ENCODE peak calls at places on chromosomes 7 and 10, in eight cellular contexts. L is breast epithelium, Q is Peyer's patch, W is endothelial cell of umbilical vein, J is right lobe of liver, V is tibial nerve, X is GM12891, O is vagina. F is an unnamed sample.

GRCh38 chr10:60549686-60550085 is 160.0 kb upstream of the ANK3 start:
- DNase-seq in V (no peak), X (no peak), J (no peak), Q (no peak), W (peak), O (no peak), L (no peak), F (no peak)

GRCh38 chr7:115728518-115728917 is 302.0 kb downstream of the TFEC start:
- DNase-seq in X (no peak), O (no peak), W (no peak), J (no peak), V (no peak), Q (no peak), L (no peak), F (no peak)

GRCh38 chr7:51949726-51950644 is 633.4 kb upstream of the COBL start:
- DNase-seq in O (no peak), X (no peak), L (no peak), V (no peak), Q (no peak), J (no peak), W (no peak), F (no peak)

GRCh38 chr10:93573051-93573909 is 6.8 kb downstream of the FFAR4 start:
- DNase-seq in X (no peak), W (no peak), L (no peak), J (no peak), O (no peak), Q (no peak), V (no peak), F (no peak)

GRCh38 chr10:79055100-79055782 is 13.5 kb upstream of the ZMIZ1 start:
- DNase-seq in W (no peak), O (no peak), L (peak), Q (no peak), X (no peak), V (no peak), J (peak), F (no peak)

GRCh38 chr7:82444220-82445049 is 858 bp upstream of the CACNA2D1 start:
- DNase-seq in X (no peak), Q (no peak), V (no peak), J (no peak), W (no peak), L (no peak), O (no peak), F (no peak)

GRCh38 chr7:85021090-85021704 is 165.7 kb downstream of the SEMA3D start:
- DNase-seq in L (no peak), X (no peak), Q (no peak), W (peak), O (no peak), V (no peak), J (no peak), F (no peak)

GRCh38 chr7:906776-907157 is 30.4 kb downstream of the GET4 start:
- DNase-seq in L (no peak), V (no peak), O (no peak), J (no peak), X (no peak), W (no peak), Q (no peak), F (no peak)

GRCh38 chr7:7920481-7920880 is 48.1 kb upstream of the GLCCI1 start:
- DNase-seq in Q (peak), X (peak), J (peak), L (no peak), O (no peak), V (no peak), W (no peak), F (no peak)

GRCh38 chr10:79420974-79421688 is 24.3 kb downstream of the ZCCHC24 start:
- DNase-seq in W (no peak), L (no peak), J (peak), O (no peak), X (no peak), Q (no peak), V (no peak), F (no peak)

GRCh38 chr10:84302223-84302622 is 26.2 kb upstream of the CCSER2 start:
- DNase-seq in V (no peak), Q (no peak), J (no peak), L (no peak), O (no peak), W (no peak), X (no peak), F (no peak)

GRCh38 chr10:98257198-98257597 is 10.8 kb downstream of the LOXL4 start:
- DNase-seq in Q (no peak), L (no peak), J (no peak), V (no peak), X (no peak), W (no peak), O (peak), F (no peak)

GRCh38 chr10:93598157-93598556 is 2.9 kb downstream of the RBP4 start:
- DNase-seq in J (no peak), O (no peak), W (no peak), X (no peak), Q (no peak), V (no peak), L (no peak), F (no peak)

GRCh38 chr10:26931223-26931622 is 70.5 kb upstream of the ABI1 start:
- DNase-seq in W (no peak), V (no peak), Q (peak), O (no peak), X (peak), L (no peak), J (no peak), F (no peak)

GRCh38 chr10:24097771-24098207 is 111.1 kb upstream of the KIAA1217 start:
- DNase-seq in J (no peak), O (no peak), W (no peak), L (no peak), Q (no peak), V (no peak), X (no peak), F (no peak)

GRCh38 chr10:33412261-33413092 is 78.0 kb upstream of the NRP1 start:
- DNase-seq in L (no peak), V (no peak), X (no peak), Q (peak), J (no peak), O (no peak), W (peak), F (no peak)

GRCh38 chr10:46220872-46221538 is 65.8 kb upstream of the ANTXRL start:
- DNase-seq in Q (no peak), O (peak), X (no peak), V (no peak), L (no peak), W (no peak), J (peak), F (no peak)

GRCh38 chr10:31914370-31914769 is 14.3 kb downstream of the ARHGAP12 start:
- DNase-seq in L (no peak), Q (no peak), J (no peak), X (no peak), W (no peak), V (no peak), O (no peak), F (no peak)

DNA sequence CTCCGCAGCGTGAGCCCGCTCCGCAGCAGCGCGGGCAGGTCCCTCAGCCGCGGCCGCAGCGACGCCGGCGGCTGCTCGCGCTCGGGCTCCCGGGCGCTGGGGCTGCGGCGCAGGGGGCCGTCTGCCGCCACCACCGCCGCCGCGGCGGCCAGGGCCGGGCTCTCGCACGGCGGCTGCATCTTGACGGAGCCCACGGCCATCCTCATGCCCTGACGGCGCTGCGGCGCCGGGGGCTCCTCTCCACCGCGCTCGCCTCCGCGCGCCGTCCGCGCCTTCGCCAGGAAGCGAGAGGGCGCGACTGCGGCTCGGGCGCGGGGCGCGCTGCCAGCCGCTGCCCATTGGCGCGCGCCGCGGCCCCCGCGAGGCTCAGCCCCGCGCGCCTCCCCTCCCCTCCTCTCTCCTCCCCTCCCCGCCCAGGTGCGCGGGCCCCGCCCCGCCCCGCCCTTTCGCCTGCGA is at the start of gene RAPGEF5:
- DNase-seq in L (peak), W (no peak), V (no peak), J (peak), O (no peak), X (peak), Q (no peak), F (peak)
- TF ChIP-seq POLR2A in L (no peak), W (no peak), V (no peak), J (peak), O (no peak), X (no peak), Q (no peak), F (no peak)

DNA sequence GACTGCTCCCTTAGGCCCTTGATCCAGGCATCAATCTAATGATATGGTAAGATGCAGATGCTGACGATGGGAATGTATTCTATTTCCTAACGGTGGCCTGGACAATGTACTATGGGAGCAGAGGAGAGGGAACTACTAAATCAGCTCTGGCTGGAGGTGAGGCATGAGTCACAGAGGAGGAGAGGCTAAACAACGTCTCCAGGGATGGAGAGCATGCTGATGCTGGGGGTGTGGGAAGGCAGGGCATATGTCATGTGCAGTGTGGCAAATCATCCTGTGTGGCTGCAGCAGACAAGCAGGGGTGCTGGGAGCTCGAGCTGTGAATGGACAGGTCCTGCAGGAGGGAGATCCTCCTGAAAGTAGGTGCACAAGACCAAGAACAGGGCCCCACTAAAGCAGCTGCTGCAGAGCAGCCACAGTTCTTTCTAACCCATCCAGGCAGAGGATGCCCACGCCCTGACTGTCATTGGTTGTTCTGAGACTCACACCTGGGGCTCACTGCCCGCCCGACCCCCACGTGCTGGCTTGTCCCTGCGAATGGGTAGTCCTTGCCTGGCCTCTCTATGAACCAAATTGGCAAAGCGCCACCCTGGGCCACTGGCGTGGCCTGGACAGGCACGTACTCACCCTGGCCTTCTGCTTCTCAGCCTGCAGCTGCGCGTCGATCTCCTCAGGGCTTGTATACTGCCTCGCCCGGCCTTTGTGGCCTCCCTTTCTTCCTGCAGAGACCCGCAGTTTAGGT is 4.0 kb downstream of the PDAP1 start:
- DNase-seq in Q (no peak), L (no peak), O (no peak), W (no peak), X (no peak), V (no peak), J (no peak), F (no peak)
- TF ChIP-seq POLR2A in Q (no peak), L (no peak), O (no peak), W (no peak), X (no peak), V (no peak), J (no peak), F (no peak)

GRCh38 chr10:110356628-110357245 is 52.0 kb upstream of the SMNDC1 start:
- DNase-seq in J (no peak), X (peak), W (no peak), Q (peak), L (no peak), V (no peak), O (no peak), F (no peak)
- TF ChIP-seq POLR2A in J (no peak), X (peak), W (no peak), Q (no peak), L (no peak), V (no peak), O (no peak), F (no peak)

GRCh38 chr7:157302314-157302711 is 34.5 kb upstream of the DNAJB6 start:
- DNase-seq in J (no peak), V (no peak), W (no peak), L (no peak), Q (peak), X (peak), O (no peak), F (peak)
- TF ChIP-seq POLR2A in J (no peak), V (no peak), W (no peak), L (no peak), Q (no peak), X (peak), O (no peak), F (peak)

DNA sequence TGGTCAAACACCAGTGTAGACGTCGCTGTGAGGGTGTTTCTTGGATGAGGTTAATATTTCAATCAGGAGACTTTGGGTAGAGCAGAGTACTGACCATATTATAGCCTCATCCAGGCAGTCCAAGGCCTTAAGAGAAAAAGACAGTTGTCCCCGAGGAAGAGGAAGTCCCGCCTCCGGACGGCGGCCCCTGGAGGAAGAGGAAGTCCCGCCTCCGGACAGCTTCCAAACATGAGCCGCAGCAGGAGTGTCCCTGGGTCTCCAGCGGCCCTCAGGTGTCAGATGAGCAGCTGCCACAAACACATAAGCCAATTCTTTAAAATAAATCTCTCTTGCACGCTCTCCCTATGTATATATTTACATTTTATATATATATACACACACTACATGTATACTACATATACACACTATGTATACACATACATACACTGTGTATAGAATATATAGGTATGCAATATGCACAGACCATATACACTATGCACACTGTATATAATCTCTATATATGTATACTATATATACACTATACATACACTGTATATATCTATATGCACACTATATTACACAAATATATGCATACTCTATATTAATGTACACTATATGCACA is 37.5 kb downstream of the PWWP2B start:
- DNase-seq in L (no peak), J (no peak), O (no peak), W (peak), V (no peak), Q (peak), X (no peak), F (peak)
- TF ChIP-seq POLR2A in L (no peak), J (no peak), O (no peak), W (no peak), V (no peak), Q (no peak), X (no peak), F (no peak)

GRCh38 chr10:3783313-3783689 is 1.7 kb downstream of the KLF6 start:
- DNase-seq in X (no peak), V (no peak), W (no peak), O (no peak), L (no peak), J (peak), Q (peak), F (peak)

GRCh38 chr10:3785849-3786290 is 861 bp upstream of the KLF6 start:
- DNase-seq in V (no peak), L (no peak), W (peak), Q (no peak), J (peak), X (no peak), O (no peak), F (peak)

GRCh38 chr10:3783721-3784432 is 1.1 kb downstream of the KLF6 start:
- DNase-seq in L (peak), X (no peak), W (peak), V (peak), O (no peak), Q (no peak), J (peak), F (peak)

GRCh38 chr10:3785251-3785848 is 341 bp upstream of the KLF6 start:
- DNase-seq in J (peak), L (peak), X (peak), V (peak), W (peak), Q (peak), O (peak), F (peak)

DNA sequence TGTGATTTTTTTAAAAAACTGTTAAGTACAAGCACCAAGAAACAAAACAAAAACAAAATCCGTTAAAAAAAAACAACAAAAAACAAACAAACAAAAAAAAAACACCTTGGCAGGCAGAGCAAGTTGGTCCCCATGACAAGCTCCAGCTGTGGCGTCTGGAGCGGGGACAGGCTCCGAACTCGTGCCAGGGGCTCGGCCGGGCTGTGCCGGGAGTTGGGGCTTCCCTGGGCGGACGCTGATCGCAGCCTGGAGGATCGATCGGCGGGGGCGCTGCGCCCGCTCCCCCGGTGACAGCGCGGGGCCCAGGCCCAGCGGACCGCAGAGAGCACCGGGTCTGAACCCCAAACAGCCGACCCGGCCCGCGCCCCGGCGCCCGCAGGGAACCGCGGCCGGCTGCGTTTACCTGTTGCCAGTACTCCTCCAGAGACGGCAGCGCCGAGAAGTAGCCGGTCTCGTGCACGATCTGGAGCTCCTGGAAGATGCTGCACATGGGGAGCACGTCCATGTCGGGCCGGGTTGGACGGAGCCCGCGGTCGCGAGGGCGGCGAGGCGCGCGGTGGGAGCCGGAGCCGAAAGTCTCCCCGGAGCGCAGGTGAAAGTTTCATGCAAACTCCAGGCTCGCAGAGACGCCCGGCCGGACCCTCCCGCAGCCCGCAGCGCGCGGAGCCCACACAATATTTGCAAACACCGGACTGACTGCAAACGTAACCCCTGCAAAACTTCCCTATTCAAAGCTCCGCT is at the start of gene KLF6:
- DNase-seq in Q (no peak), O (no peak), V (no peak), W (no peak), L (no peak), X (no peak), J (no peak), F (peak)
- TF ChIP-seq POLR2A in Q (peak), O (peak), V (no peak), W (peak), L (peak), X (peak), J (no peak), F (peak)

GRCh38 chr10:56360583-56360966 is 484 bp downstream of the ZWINT start:
- DNase-seq in O (no peak), V (no peak), W (peak), X (no peak), L (no peak), Q (no peak), J (no peak), F (peak)
- TF ChIP-seq POLR2A in O (no peak), V (no peak), W (no peak), X (no peak), L (no peak), Q (no peak), J (no peak), F (no peak)

GRCh38 chr7:131109757-131110293 is 217.9 kb upstream of the MKLN1 start:
- DNase-seq in Q (peak), X (no peak), W (peak), L (peak), J (peak), O (no peak), V (peak), F (peak)

GRCh38 chr7:131111792-131112191 is 215.9 kb upstream of the MKLN1 start:
- DNase-seq in L (no peak), Q (no peak), W (no peak), J (no peak), X (no peak), V (no peak), O (no peak), F (no peak)

GRCh38 chr7:131112431-131112830 is 215.2 kb upstream of the MKLN1 start:
- DNase-seq in L (no peak), J (no peak), W (no peak), X (no peak), V (no peak), O (no peak), Q (peak), F (no peak)

GRCh38 chr7:131110294-131111080 is 217.2 kb upstream of the MKLN1 start:
- DNase-seq in V (peak), Q (no peak), X (no peak), J (no peak), O (no peak), W (peak), L (no peak), F (peak)

GRCh38 chr7:131111081-131111576 is 216.5 kb upstream of the MKLN1 start:
- DNase-seq in W (peak), O (no peak), L (no peak), J (no peak), Q (no peak), X (no peak), V (no peak), F (peak)
- TF ChIP-seq POLR2A in W (no peak), O (no peak), L (no peak), J (peak), Q (no peak), X (peak), V (no peak), F (no peak)

DNA sequence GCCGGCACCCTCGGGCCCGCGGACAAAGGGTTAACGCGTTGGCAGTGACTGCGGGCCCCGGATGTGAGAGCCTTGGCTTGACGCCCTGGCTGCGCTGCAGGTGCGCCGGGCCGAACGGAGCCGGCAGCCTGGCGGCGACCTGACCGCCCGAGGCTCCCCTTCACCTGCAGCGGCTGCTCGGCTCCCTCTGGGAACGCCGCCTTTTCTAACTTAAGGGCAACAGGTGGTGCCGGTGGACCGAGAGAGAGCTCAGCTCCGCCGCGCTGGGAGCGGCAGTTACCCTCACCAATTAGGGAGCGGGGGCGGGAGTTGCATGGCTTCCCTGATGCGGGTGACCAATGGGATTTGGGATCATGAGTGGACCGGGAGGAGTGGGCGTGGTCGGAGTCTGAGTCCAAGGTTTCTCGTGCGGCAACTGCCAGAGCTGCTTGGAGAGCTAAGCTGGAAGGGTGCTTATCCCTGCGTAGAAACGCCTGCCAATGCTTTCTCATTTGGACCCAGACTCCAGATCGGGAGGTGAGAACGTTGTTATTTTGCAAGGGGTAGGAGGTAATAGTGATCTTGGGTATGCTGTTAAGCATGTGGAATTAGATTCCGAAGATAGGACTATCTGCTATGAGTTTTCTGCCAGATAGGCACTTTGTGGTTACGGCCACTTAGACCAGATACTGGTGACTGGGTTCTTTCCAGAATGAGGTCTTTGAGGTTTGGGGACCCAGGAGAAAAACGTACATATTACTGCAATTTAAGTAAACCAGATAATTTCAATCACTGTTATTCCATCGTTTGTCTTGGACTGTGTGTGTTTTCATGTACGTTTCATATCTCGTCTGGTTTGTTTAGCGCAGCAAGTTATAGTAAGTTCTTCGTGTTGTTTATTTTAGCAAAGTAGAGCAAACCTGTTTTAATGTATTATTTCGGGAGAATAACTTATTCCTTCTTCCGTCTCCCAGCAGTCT is at the start of gene ARL4A:
- DNase-seq in W (peak), L (peak), O (peak), X (peak), J (peak), V (peak), Q (peak), F (peak)
- TF ChIP-seq POLR2A in W (peak), L (peak), O (no peak), X (no peak), J (peak), V (peak), Q (peak), F (peak)

F was measured in erythroblast.